ENCODE peak calls at places on chromosome 19, in five cellular contexts. R, W, B, O and F are unnamed samples.
A peak's percentile ranks its signal among the peaks of the same experiment; 100 is the strongest.

GRCh38 chr19:6891761-6892385 is 4.5 kb downstream of the ADGRE1 start:
- DNase-seq in R (no peak), W (no peak), B (no peak), O (no peak), F (no peak)

GRCh38 chr19:17162580-17162979 is 52.6 kb upstream of the USE1 start:
- DNase-seq in R (no peak), W (no peak), B (no peak), O (no peak), F (no peak)

GRCh38 chr19:15177269-15178116 is 23.3 kb downstream of the NOTCH3 start:
- DNase-seq in R (peak; percentile 95), W (peak; percentile 62), B (peak; percentile 63), O (peak; percentile 93), F (peak; percentile 60)

GRCh38 chr19:54100560-54100959 is at the start of gene OSCAR:
- DNase-seq in R (no peak), W (peak; percentile 21), B (no peak), O (no peak), F (peak; percentile 33)

GRCh38 chr19:16627194-16627927 is 643 bp downstream of the MED26 start:
- DNase-seq in R (peak; percentile 29), W (peak; percentile 14), B (no peak), O (peak; percentile 5), F (no peak)

GRCh38 chr19:4297901-4298771 is 4.1 kb downstream of the TMIGD2 start:
- DNase-seq in R (no peak), W (no peak), B (no peak), O (no peak), F (no peak)

GRCh38 chr19:31676271-31677004 is 327.2 kb upstream of the TSHZ3 start:
- DNase-seq in R (no peak), W (no peak), B (peak; percentile 1), O (no peak), F (peak; percentile 16)

GRCh38 chr19:6274756-6275155 is 5.0 kb downstream of the MLLT1 start:
- DNase-seq in R (no peak), W (no peak), B (no peak), O (no peak), F (no peak)

GRCh38 chr19:31943778-31944177 is 401.6 kb upstream of the ZNF507 start:
- DNase-seq in R (no peak), W (no peak), B (no peak), O (no peak), F (no peak)

DNA sequence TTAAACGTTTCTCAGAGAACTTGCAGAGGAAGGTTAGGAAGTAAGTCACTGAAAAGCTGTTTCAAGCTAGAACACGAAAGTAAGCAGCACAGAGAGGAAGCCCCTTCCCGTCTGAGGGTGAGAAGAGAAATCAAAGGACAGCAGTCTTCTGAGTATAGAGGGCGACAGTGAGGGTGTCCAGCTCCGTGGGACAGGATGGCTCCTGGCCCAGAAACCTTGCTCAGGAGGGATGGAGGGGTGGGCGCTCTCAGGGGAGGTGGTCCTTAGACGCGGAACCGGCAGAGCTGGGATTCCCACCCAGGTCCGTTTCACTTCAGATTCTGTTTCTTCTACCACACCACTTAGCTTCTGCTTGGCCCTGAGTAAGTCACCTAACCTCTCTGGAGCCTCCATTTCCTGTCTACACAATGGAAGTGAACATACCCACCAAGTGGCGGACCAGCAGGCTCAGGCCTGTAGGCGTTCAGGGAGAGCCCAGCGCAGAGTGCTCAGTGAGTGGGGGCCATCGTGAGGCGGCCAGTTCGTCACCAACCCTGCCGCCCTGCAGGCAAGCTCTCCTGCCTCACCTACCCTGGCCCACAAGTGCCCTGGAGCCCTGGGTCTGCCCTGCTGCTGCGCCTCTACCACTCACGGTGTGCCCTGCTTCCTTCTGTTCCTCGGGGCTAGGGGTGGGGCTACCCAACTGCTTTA is 5.5 kb upstream of the RSPH6A start:
- DNase-seq in R (no peak), W (no peak), B (no peak), O (no peak), F (no peak)
- TF ChIP-seq CTCF in R (no peak), W (no peak), B (no peak), O (no peak), F (no peak)

GRCh38 chr19:7928334-7928706 is 2.4 kb upstream of the CTXN1 start:
- DNase-seq in R (no peak), W (no peak), B (peak; percentile 43), O (no peak), F (peak; percentile 32)

GRCh38 chr19:7926727-7927604 is 1.0 kb upstream of the CTXN1 start:
- DNase-seq in R (peak; percentile 38), W (no peak), B (no peak), O (no peak), F (no peak)

GRCh38 chr19:7927605-7928333 is 1.8 kb upstream of the CTXN1 start:
- DNase-seq in R (peak; percentile 30), W (no peak), B (no peak), O (no peak), F (no peak)

GRCh38 chr19:7930765-7931164 is 4.8 kb upstream of the CTXN1 start:
- DNase-seq in R (no peak), W (no peak), B (no peak), O (no peak), F (no peak)

DNA sequence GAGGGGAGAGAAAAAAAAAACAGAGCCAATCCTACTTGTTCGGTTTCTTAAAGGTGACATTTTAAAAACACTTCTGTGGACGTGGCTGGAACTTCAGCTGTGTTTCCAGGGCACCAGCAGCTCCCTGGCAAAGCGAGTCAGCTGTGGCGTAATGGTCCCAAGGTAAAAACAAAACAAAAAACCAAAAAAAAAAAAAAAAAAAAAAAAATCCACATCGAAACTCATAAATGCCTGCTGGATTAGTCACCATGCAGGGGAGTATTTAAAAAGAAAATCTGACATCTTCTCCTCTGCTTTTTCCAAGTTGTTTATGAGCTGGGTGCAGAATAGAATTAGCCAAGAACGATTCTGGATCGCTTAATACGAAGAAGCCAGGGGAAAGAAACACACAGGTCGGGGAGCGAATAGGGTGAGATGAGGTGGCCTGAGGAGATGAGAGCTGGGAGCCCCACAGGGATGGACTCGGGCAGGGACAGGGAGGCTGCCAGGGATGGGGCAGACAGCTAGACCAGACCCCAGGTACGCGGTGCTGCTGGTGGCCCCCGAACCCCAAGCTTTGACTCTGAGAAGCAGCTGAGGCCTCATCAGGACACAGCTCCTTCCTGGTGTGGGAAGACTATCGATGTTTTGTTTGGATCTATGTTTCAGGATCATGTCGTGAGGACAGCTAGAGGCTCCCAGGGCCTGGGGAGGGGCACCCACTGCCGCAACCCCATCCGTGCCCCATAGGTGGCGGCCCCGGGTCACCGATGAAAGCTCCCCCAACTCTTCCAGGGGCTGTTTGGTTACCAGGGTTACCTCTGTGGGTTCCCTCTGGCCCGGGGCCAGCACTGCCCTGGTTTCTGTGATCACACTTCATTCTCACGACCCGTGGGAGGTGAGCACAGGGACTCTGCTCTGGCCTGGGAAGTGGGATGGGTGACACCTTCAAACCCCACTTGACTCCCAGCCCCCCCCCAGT is 3.1 kb upstream of the CTXN1 start:
- DNase-seq in R (peak; percentile 76), W (peak; percentile 89), B (peak; percentile 87), O (peak; percentile 42), F (peak; percentile 94)
- TF ChIP-seq CTCF in R (peak; percentile 69), W (peak; percentile 42), B (peak; percentile 39), O (peak; percentile 56), F (peak; percentile 58)

GRCh38 chr19:53068834-53069233 is 24.3 kb downstream of the ERVV-2 start:
- DNase-seq in R (no peak), W (no peak), B (no peak), O (no peak), F (no peak)
- TF ChIP-seq CTCF in R (no peak), W (no peak), B (no peak), O (no peak), F (no peak)

GRCh38 chr19:1422943-1423342 is 15.3 kb upstream of the RPS15 start:
- DNase-seq in R (no peak), W (no peak), B (no peak), O (no peak), F (no peak)
- TF ChIP-seq CTCF in R (no peak), W (no peak), B (no peak), O (no peak), F (no peak)

GRCh38 chr19:10979950-10980349 is 19.1 kb downstream of the SMARCA4 start:
- DNase-seq in R (peak; percentile 56), W (no peak), B (no peak), O (no peak), F (no peak)
- TF ChIP-seq CTCF in R (peak; percentile 15), W (no peak), B (peak; percentile 5), O (no peak), F (peak; percentile 6)

GRCh38 chr19:50705422-50706019 is 14.1 kb downstream of the SHANK1 start:
- DNase-seq in R (peak; percentile 55), W (peak; percentile 67), B (peak; percentile 73), O (peak; percentile 39), F (peak; percentile 66)
- TF ChIP-seq CTCF in R (peak; percentile 51), W (peak; percentile 91), B (peak; percentile 91), O (peak; percentile 70), F (peak; percentile 91)

GRCh38 chr19:18291019-18291524 is 9.7 kb upstream of the JUND start:
- DNase-seq in R (no peak), W (no peak), B (no peak), O (no peak), F (peak; percentile 17)
- TF ChIP-seq CTCF in R (no peak), W (no peak), B (no peak), O (no peak), F (no peak)

DNA sequence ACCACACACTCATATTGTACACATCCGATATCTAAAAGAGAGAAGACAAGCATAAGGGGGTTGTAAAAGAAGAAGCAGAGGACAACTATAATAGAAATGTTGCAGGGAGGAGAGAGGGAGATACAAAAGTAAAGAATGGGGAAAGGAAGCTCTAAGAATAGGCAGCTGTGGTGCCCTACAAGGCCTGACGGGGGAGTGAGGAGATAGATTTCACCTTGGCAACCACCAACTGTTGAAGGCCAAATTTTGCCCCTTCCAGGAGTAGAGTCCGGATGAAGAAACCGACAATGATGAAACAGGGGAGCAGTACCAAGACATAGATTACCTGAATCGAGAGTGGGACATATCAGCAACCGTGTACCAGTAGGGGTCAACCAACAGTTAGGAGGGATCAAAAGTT is 15.9 kb downstream of the SLC6A16 start:
- DNase-seq in R (no peak), W (no peak), B (no peak), O (no peak), F (no peak)
- TF ChIP-seq CTCF in R (no peak), W (no peak), B (no peak), O (no peak), F (no peak)